ENCODE peak calls at places on chromosomes 6 and 20, in nine cellular contexts. One of them, this sample, is unnamed.

GRCh38 chr6:4948781-4949450 is 54.9 kb downstream of the RPP40 start:
- DNase-seq in upper lobe of right lung: no peak
- DNase-seq in endothelial cell: no peak
- DNase-seq in osteoblast: no peak
- DNase-seq in tibial artery: no peak
- DNase-seq in Calu3: no peak
- DNase-seq in AG04450: no peak
- DNase-seq in WERI-Rb-1: no peak
- DNase-seq in sigmoid colon: no peak
- DNase-seq in this sample: no peak

GRCh38 chr6:145733770-145734169 is 1.6 kb downstream of the EPM2A start:
- DNase-seq in Calu3: no peak
- DNase-seq in AG04450: no peak
- DNase-seq in WERI-Rb-1: no peak
- DNase-seq in sigmoid colon: no peak
- DNase-seq in upper lobe of right lung: no peak
- DNase-seq in osteoblast: peak
- DNase-seq in tibial artery: no peak
- DNase-seq in endothelial cell: no peak
- DNase-seq in this sample: no peak

GRCh38 chr6:149212202-149212601 is 105.3 kb upstream of the TAB2 start:
- DNase-seq in endothelial cell: no peak
- DNase-seq in Calu3: no peak
- DNase-seq in tibial artery: no peak
- DNase-seq in WERI-Rb-1: no peak
- DNase-seq in osteoblast: no peak
- DNase-seq in sigmoid colon: no peak
- DNase-seq in upper lobe of right lung: no peak
- DNase-seq in AG04450: no peak
- DNase-seq in this sample: no peak

GRCh38 chr6:134317471-134318131 is at the start of gene SGK1:
- DNase-seq in AG04450: no peak
- DNase-seq in tibial artery: peak
- DNase-seq in WERI-Rb-1: no peak
- DNase-seq in upper lobe of right lung: no peak
- DNase-seq in Calu3: peak
- DNase-seq in osteoblast: no peak
- DNase-seq in endothelial cell: peak
- DNase-seq in sigmoid colon: no peak
- DNase-seq in this sample: peak

GRCh38 chr6:7087491-7087979 is 20.2 kb upstream of the RREB1 start:
- DNase-seq in Calu3: no peak
- DNase-seq in upper lobe of right lung: no peak
- DNase-seq in osteoblast: no peak
- DNase-seq in endothelial cell: no peak
- DNase-seq in tibial artery: no peak
- DNase-seq in WERI-Rb-1: peak
- DNase-seq in AG04450: no peak
- DNase-seq in sigmoid colon: no peak
- DNase-seq in this sample: no peak

GRCh38 chr6:286681-287499 is 5.4 kb upstream of the DUSP22 start:
- DNase-seq in endothelial cell: no peak
- DNase-seq in Calu3: no peak
- DNase-seq in osteoblast: peak
- DNase-seq in AG04450: no peak
- DNase-seq in upper lobe of right lung: no peak
- DNase-seq in sigmoid colon: no peak
- DNase-seq in tibial artery: no peak
- DNase-seq in WERI-Rb-1: no peak
- DNase-seq in this sample: no peak

GRCh38 chr6:134074151-134074712 is 21.8 kb upstream of the SLC2A12 start:
- DNase-seq in WERI-Rb-1: no peak
- DNase-seq in tibial artery: no peak
- DNase-seq in AG04450: no peak
- DNase-seq in osteoblast: no peak
- DNase-seq in sigmoid colon: no peak
- DNase-seq in upper lobe of right lung: no peak
- DNase-seq in Calu3: no peak
- DNase-seq in endothelial cell: peak
- DNase-seq in this sample: no peak

GRCh38 chr6:122789862-122790739 is 1.0 kb downstream of the SMPDL3A start:
- DNase-seq in sigmoid colon: no peak
- DNase-seq in Calu3: no peak
- DNase-seq in AG04450: no peak
- DNase-seq in endothelial cell: no peak
- DNase-seq in tibial artery: peak
- DNase-seq in upper lobe of right lung: peak
- DNase-seq in WERI-Rb-1: no peak
- DNase-seq in osteoblast: peak
- DNase-seq in this sample: peak

GRCh38 chr20:50721881-50722281 is 9.5 kb upstream of the PARD6B start:
- DNase-seq in endothelial cell: no peak
- DNase-seq in WERI-Rb-1: no peak
- DNase-seq in sigmoid colon: peak
- DNase-seq in tibial artery: peak
- DNase-seq in AG04450: no peak
- DNase-seq in Calu3: no peak
- DNase-seq in upper lobe of right lung: no peak
- DNase-seq in osteoblast: no peak
- DNase-seq in this sample: no peak

GRCh38 chr6:148382856-148383255 is 40.2 kb downstream of the SASH1 start:
- DNase-seq in Calu3: no peak
- DNase-seq in tibial artery: no peak
- DNase-seq in osteoblast: no peak
- DNase-seq in endothelial cell: no peak
- DNase-seq in WERI-Rb-1: no peak
- DNase-seq in upper lobe of right lung: no peak
- DNase-seq in AG04450: no peak
- DNase-seq in sigmoid colon: no peak
- DNase-seq in this sample: no peak

GRCh38 chr6:160991411-160992322 is at the start of gene MAP3K4:
- DNase-seq in WERI-Rb-1: peak
- DNase-seq in sigmoid colon: peak
- DNase-seq in endothelial cell: peak
- DNase-seq in Calu3: peak
- DNase-seq in AG04450: no peak
- DNase-seq in tibial artery: peak
- DNase-seq in osteoblast: peak
- DNase-seq in upper lobe of right lung: peak
- DNase-seq in this sample: peak

GRCh38 chr20:44576297-44576696 is 6.1 kb upstream of the PKIG start:
- DNase-seq in WERI-Rb-1: no peak
- DNase-seq in tibial artery: no peak
- DNase-seq in upper lobe of right lung: no peak
- DNase-seq in osteoblast: no peak
- DNase-seq in AG04450: no peak
- DNase-seq in Calu3: peak
- DNase-seq in endothelial cell: no peak
- DNase-seq in sigmoid colon: no peak
- DNase-seq in this sample: no peak

GRCh38 chr6:99467509-99468106 is 42.5 kb upstream of the PNISR start:
- DNase-seq in osteoblast: peak
- DNase-seq in tibial artery: no peak
- DNase-seq in sigmoid colon: no peak
- DNase-seq in Calu3: no peak
- DNase-seq in AG04450: no peak
- DNase-seq in endothelial cell: no peak
- DNase-seq in upper lobe of right lung: no peak
- DNase-seq in WERI-Rb-1: no peak
- DNase-seq in this sample: no peak

GRCh38 chr20:49541733-49542513 is 26.0 kb downstream of the PTGIS start:
- DNase-seq in tibial artery: peak
- DNase-seq in Calu3: peak
- DNase-seq in AG04450: peak
- DNase-seq in endothelial cell: peak
- DNase-seq in WERI-Rb-1: peak
- DNase-seq in upper lobe of right lung: peak
- DNase-seq in sigmoid colon: peak
- DNase-seq in osteoblast: peak
- DNase-seq in this sample: peak
- TF ChIP-seq CTCF in tibial artery: peak
- TF ChIP-seq CTCF in Calu3: peak
- TF ChIP-seq CTCF in AG04450: peak
- TF ChIP-seq CTCF in endothelial cell: peak
- TF ChIP-seq CTCF in WERI-Rb-1: peak
- TF ChIP-seq CTCF in upper lobe of right lung: peak
- TF ChIP-seq CTCF in sigmoid colon: peak
- TF ChIP-seq CTCF in osteoblast: peak
- TF ChIP-seq CTCF in this sample: peak

GRCh38 chr6:26246553-26246952 is 118.4 kb upstream of the BTN3A2 start:
- DNase-seq in upper lobe of right lung: no peak
- DNase-seq in Calu3: no peak
- DNase-seq in endothelial cell: no peak
- DNase-seq in sigmoid colon: no peak
- DNase-seq in tibial artery: no peak
- DNase-seq in osteoblast: no peak
- DNase-seq in AG04450: no peak
- DNase-seq in WERI-Rb-1: no peak
- DNase-seq in this sample: no peak

GRCh38 chr6:26250806-26251075 is 114.3 kb upstream of the BTN3A2 start:
- DNase-seq in upper lobe of right lung: no peak
- DNase-seq in AG04450: no peak
- DNase-seq in endothelial cell: no peak
- DNase-seq in Calu3: no peak
- DNase-seq in sigmoid colon: no peak
- DNase-seq in WERI-Rb-1: no peak
- DNase-seq in tibial artery: no peak
- DNase-seq in osteoblast: no peak
- DNase-seq in this sample: no peak

GRCh38 chr6:26251354-26252081 is 113.5 kb upstream of the BTN3A2 start:
- DNase-seq in osteoblast: peak
- DNase-seq in upper lobe of right lung: peak
- DNase-seq in Calu3: peak
- DNase-seq in AG04450: peak
- DNase-seq in tibial artery: no peak
- DNase-seq in WERI-Rb-1: no peak
- DNase-seq in endothelial cell: peak
- DNase-seq in sigmoid colon: no peak
- DNase-seq in this sample: peak

GRCh38 chr6:26249709-26249958 is 115.4 kb upstream of the BTN3A2 start:
- DNase-seq in WERI-Rb-1: no peak
- DNase-seq in tibial artery: no peak
- DNase-seq in upper lobe of right lung: no peak
- DNase-seq in osteoblast: no peak
- DNase-seq in Calu3: no peak
- DNase-seq in AG04450: no peak
- DNase-seq in sigmoid colon: peak
- DNase-seq in endothelial cell: no peak
- DNase-seq in this sample: no peak

GRCh38 chr6:26249959-26250805 is 114.8 kb upstream of the BTN3A2 start:
- DNase-seq in tibial artery: no peak
- DNase-seq in WERI-Rb-1: no peak
- DNase-seq in upper lobe of right lung: peak
- DNase-seq in AG04450: no peak
- DNase-seq in sigmoid colon: peak
- DNase-seq in Calu3: peak
- DNase-seq in osteoblast: peak
- DNase-seq in endothelial cell: peak
- DNase-seq in this sample: peak
- TF ChIP-seq CTCF in tibial artery: no peak
- TF ChIP-seq CTCF in WERI-Rb-1: no peak
- TF ChIP-seq CTCF in upper lobe of right lung: peak
- TF ChIP-seq CTCF in AG04450: peak
- TF ChIP-seq CTCF in sigmoid colon: no peak
- TF ChIP-seq CTCF in Calu3: peak
- TF ChIP-seq CTCF in osteoblast: peak
- TF ChIP-seq CTCF in endothelial cell: peak
- TF ChIP-seq CTCF in this sample: peak

DNA sequence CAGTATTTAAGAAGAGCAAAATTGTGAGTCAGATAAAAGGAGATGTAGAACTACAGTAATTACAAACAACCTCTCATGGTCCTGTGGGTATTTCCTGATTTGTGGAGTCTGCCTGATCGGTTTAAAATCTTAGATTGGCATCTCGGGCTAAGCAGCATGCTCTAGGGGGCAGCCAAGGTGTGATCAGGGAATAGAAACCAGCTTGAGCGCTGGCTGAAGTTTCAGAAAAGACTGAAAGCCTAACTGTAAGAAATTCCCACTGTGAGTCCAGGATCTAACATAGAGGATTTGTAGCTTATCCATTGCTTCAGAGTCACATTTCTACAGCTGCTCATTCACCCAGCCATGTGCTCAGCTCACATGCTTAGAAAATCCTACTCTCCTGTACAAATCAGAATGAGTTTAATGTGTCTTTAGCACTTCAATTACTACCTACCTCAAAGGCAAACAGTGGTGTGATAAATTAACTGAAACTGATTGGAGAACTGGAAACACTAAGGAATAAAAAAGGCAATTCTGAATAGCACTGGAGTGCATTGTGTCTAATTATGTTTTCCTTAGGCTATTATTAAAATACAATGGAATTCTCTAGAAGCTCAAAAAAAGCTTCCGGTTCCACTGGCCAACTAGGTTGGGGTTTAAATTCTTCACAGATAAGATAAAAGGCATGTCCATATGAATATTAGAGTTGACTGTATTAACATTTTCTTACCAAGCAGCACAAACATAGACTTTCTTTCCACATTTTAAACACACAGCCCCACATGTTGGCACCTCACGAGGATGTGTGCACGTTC is 73.8 kb upstream of the MPC1 start:
- DNase-seq in upper lobe of right lung: no peak
- DNase-seq in endothelial cell: no peak
- DNase-seq in WERI-Rb-1: peak
- DNase-seq in sigmoid colon: no peak
- DNase-seq in AG04450: no peak
- DNase-seq in Calu3: peak
- DNase-seq in tibial artery: no peak
- DNase-seq in osteoblast: peak
- DNase-seq in this sample: peak
- TF ChIP-seq CTCF in upper lobe of right lung: peak
- TF ChIP-seq CTCF in endothelial cell: no peak
- TF ChIP-seq CTCF in WERI-Rb-1: peak
- TF ChIP-seq CTCF in sigmoid colon: no peak
- TF ChIP-seq CTCF in AG04450: peak
- TF ChIP-seq CTCF in Calu3: no peak
- TF ChIP-seq CTCF in tibial artery: no peak
- TF ChIP-seq CTCF in osteoblast: peak
- TF ChIP-seq CTCF in this sample: no peak

DNA sequence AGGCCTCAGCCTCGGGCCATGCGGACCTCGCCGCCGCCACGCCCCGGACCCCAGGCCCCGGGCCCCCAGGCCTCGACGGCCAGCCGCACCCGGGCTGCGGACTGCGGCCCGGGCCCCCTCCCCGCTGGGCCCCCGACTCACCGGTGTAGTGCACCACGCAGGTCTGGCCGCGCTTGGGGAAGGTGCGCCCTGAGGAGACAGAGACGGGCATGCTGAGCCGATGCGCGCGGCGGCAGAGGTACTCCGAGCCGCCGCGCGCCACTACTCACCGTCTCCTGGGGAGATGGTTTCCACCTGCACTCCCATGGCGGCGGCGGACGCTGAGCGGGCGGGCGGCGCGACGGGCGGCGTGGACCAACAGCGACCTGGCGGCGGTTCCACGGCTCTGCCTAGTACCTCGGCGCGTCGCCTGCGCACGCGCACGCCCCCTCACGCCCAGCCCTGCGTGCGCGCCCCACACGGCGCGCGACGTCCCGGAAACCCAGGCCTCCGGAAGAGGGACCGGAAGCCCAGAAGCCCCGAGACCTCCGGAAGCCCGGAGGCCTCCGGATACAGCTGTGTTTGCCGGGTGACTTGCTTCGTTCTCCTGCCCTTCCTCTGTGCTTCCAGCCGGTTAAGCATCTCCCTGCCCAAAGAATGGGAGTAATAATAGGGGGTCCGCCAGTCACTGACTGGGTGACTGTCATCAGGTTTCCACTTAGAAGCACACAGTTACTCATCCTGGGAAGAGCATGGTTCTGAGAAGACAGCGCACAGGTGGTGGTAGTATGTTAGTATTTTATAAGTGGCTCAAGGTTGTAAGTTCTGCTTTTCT is at the start of gene FKBP1A:
- DNase-seq in AG04450: peak
- DNase-seq in tibial artery: peak
- DNase-seq in sigmoid colon: peak
- DNase-seq in upper lobe of right lung: peak
- DNase-seq in Calu3: peak
- DNase-seq in WERI-Rb-1: peak
- DNase-seq in endothelial cell: peak
- DNase-seq in osteoblast: peak
- DNase-seq in this sample: peak
- TF ChIP-seq CTCF in AG04450: no peak
- TF ChIP-seq CTCF in tibial artery: peak
- TF ChIP-seq CTCF in sigmoid colon: no peak
- TF ChIP-seq CTCF in upper lobe of right lung: peak
- TF ChIP-seq CTCF in Calu3: no peak
- TF ChIP-seq CTCF in WERI-Rb-1: no peak
- TF ChIP-seq CTCF in endothelial cell: no peak
- TF ChIP-seq CTCF in osteoblast: no peak
- TF ChIP-seq CTCF in this sample: no peak

This sample was measured in glutamatergic neuron.